ENCODE peak calls at places on chromosomes 1 and 21, in ten cellular contexts. One of them, this sample, is unnamed.
A peak's percentile ranks its signal among the peaks of the same experiment; 100 is the strongest.

GRCh38 chr1:67004176-67004575 is 49.8 kb downstream of the SLC35D1 start:
- DNase-seq in A549: no peak
- DNase-seq in transverse colon: no peak
- DNase-seq in endodermal cell: no peak
- DNase-seq in Karpas-422: no peak
- DNase-seq in A673: no peak
- DNase-seq in IMR-90: peak; percentile 13
- DNase-seq in fibroblast of lung: no peak
- DNase-seq in GM23248: no peak
- DNase-seq in effector memory CD4-positive, alpha-beta T cell: no peak
- DNase-seq in this sample: no peak

GRCh38 chr1:193355179-193355578 is 168.8 kb upstream of the B3GALT2 start:
- DNase-seq in effector memory CD4-positive, alpha-beta T cell: no peak
- DNase-seq in IMR-90: peak; percentile 51
- DNase-seq in A549: peak; percentile 17
- DNase-seq in transverse colon: no peak
- DNase-seq in Karpas-422: no peak
- DNase-seq in fibroblast of lung: peak; percentile 42
- DNase-seq in GM23248: peak; percentile 23
- DNase-seq in endodermal cell: no peak
- DNase-seq in A673: no peak
- DNase-seq in this sample: no peak

GRCh38 chr1:54971317-54971791 is 9.1 kb upstream of the TMEM61 start:
- DNase-seq in A673: no peak
- DNase-seq in Karpas-422: peak; percentile 54
- DNase-seq in IMR-90: peak; percentile 35
- DNase-seq in effector memory CD4-positive, alpha-beta T cell: no peak
- DNase-seq in A549: peak; percentile 36
- DNase-seq in transverse colon: no peak
- DNase-seq in GM23248: peak; percentile 45
- DNase-seq in fibroblast of lung: no peak
- DNase-seq in endodermal cell: peak; percentile 10
- DNase-seq in this sample: no peak

GRCh38 chr1:203281033-203281432 is 24.3 kb upstream of the BTG2 start:
- DNase-seq in IMR-90: peak; percentile 24
- DNase-seq in effector memory CD4-positive, alpha-beta T cell: no peak
- DNase-seq in A549: peak; percentile 28
- DNase-seq in endodermal cell: peak; percentile 70
- DNase-seq in A673: no peak
- DNase-seq in GM23248: peak; percentile 77
- DNase-seq in Karpas-422: no peak
- DNase-seq in fibroblast of lung: no peak
- DNase-seq in transverse colon: no peak
- DNase-seq in this sample: no peak

GRCh38 chr1:77313491-77313890 is 31.7 kb downstream of the AK5 start:
- DNase-seq in Karpas-422: peak; percentile 72
- DNase-seq in effector memory CD4-positive, alpha-beta T cell: no peak
- DNase-seq in transverse colon: no peak
- DNase-seq in fibroblast of lung: peak; percentile 39
- DNase-seq in GM23248: peak; percentile 5
- DNase-seq in IMR-90: peak; percentile 15
- DNase-seq in A549: peak; percentile 3
- DNase-seq in endodermal cell: peak; percentile 81
- DNase-seq in A673: peak; percentile 63
- DNase-seq in this sample: no peak

GRCh38 chr21:41631564-41632461 is 123.9 kb upstream of the TMPRSS2 start:
- DNase-seq in GM23248: peak; percentile 67
- DNase-seq in A549: peak; percentile 39
- DNase-seq in endodermal cell: no peak
- DNase-seq in fibroblast of lung: peak; percentile 31
- DNase-seq in effector memory CD4-positive, alpha-beta T cell: no peak
- DNase-seq in Karpas-422: no peak
- DNase-seq in IMR-90: no peak
- DNase-seq in transverse colon: peak; percentile 83
- DNase-seq in A673: no peak
- DNase-seq in this sample: no peak

GRCh38 chr1:216183427-216183826 is 239.8 kb downstream of the USH2A start:
- DNase-seq in IMR-90: peak; percentile 40
- DNase-seq in effector memory CD4-positive, alpha-beta T cell: no peak
- DNase-seq in transverse colon: no peak
- DNase-seq in fibroblast of lung: peak; percentile 15
- DNase-seq in A673: peak; percentile 45
- DNase-seq in endodermal cell: no peak
- DNase-seq in A549: no peak
- DNase-seq in GM23248: peak; percentile 9
- DNase-seq in Karpas-422: no peak
- DNase-seq in this sample: no peak

GRCh38 chr1:40980453-40981121 is 1.1 kb downstream of the CTPS1 start:
- DNase-seq in endodermal cell: peak; percentile 72
- DNase-seq in A673: peak; percentile 35
- DNase-seq in Karpas-422: peak; percentile 76
- DNase-seq in effector memory CD4-positive, alpha-beta T cell: peak; percentile 10
- DNase-seq in transverse colon: peak; percentile 21
- DNase-seq in GM23248: peak; percentile 46
- DNase-seq in A549: no peak
- DNase-seq in fibroblast of lung: no peak
- DNase-seq in IMR-90: peak; percentile 50
- DNase-seq in this sample: peak; percentile 57

GRCh38 chr1:208216062-208216461 is 28.1 kb downstream of the PLXNA2 start:
- DNase-seq in A549: no peak
- DNase-seq in transverse colon: no peak
- DNase-seq in Karpas-422: no peak
- DNase-seq in effector memory CD4-positive, alpha-beta T cell: no peak
- DNase-seq in IMR-90: peak; percentile 75
- DNase-seq in A673: no peak
- DNase-seq in endodermal cell: no peak
- DNase-seq in fibroblast of lung: peak; percentile 42
- DNase-seq in GM23248: peak; percentile 67
- DNase-seq in this sample: no peak

GRCh38 chr1:43711049-43711448 is 3.7 kb downstream of the ST3GAL3 start:
- DNase-seq in endodermal cell: no peak
- DNase-seq in transverse colon: no peak
- DNase-seq in effector memory CD4-positive, alpha-beta T cell: no peak
- DNase-seq in IMR-90: peak; percentile 96
- DNase-seq in GM23248: peak; percentile 94
- DNase-seq in Karpas-422: no peak
- DNase-seq in A673: no peak
- DNase-seq in A549: no peak
- DNase-seq in fibroblast of lung: peak; percentile 80
- DNase-seq in this sample: no peak

DNA sequence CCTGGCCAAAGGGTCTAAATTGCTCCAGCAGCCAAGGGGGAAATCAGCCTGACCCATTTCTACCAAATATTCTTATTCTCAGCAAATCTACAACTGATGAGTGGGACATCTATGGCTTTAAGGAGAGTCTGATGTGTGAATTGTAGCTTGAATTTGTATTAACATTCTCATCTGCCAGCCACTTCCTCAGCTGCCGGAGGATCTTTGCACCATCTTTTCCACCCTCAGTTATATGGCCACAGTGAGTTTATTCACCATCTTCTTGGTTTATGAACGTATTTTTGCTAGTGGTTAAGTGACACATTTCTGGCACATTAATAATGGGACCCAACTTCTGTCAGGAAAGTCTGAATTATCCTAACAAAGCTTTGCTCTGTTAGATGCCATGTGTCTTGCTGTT is 69.6 kb downstream of the COLGALT2 start:
- DNase-seq in Karpas-422: no peak
- DNase-seq in endodermal cell: no peak
- DNase-seq in A549: no peak
- DNase-seq in IMR-90: no peak
- DNase-seq in fibroblast of lung: no peak
- DNase-seq in A673: no peak
- DNase-seq in effector memory CD4-positive, alpha-beta T cell: no peak
- DNase-seq in GM23248: no peak
- DNase-seq in transverse colon: no peak
- DNase-seq in this sample: no peak
- H3K27ac ChIP-seq in Karpas-422: no peak overlapping the region
- H3K27ac ChIP-seq in endodermal cell: no peak overlapping the region
- H3K27ac ChIP-seq in A549: no peak overlapping the region
- H3K27ac ChIP-seq in IMR-90: no peak overlapping the region
- H3K27ac ChIP-seq in fibroblast of lung: no peak overlapping the region
- H3K27ac ChIP-seq in A673: peak overlapping the region; percentile 29
- H3K27ac ChIP-seq in effector memory CD4-positive, alpha-beta T cell: no peak overlapping the region
- H3K27ac ChIP-seq in GM23248: no peak overlapping the region
- H3K27ac ChIP-seq in transverse colon: no peak overlapping the region
- H3K27ac ChIP-seq in this sample: no peak overlapping the region

DNA sequence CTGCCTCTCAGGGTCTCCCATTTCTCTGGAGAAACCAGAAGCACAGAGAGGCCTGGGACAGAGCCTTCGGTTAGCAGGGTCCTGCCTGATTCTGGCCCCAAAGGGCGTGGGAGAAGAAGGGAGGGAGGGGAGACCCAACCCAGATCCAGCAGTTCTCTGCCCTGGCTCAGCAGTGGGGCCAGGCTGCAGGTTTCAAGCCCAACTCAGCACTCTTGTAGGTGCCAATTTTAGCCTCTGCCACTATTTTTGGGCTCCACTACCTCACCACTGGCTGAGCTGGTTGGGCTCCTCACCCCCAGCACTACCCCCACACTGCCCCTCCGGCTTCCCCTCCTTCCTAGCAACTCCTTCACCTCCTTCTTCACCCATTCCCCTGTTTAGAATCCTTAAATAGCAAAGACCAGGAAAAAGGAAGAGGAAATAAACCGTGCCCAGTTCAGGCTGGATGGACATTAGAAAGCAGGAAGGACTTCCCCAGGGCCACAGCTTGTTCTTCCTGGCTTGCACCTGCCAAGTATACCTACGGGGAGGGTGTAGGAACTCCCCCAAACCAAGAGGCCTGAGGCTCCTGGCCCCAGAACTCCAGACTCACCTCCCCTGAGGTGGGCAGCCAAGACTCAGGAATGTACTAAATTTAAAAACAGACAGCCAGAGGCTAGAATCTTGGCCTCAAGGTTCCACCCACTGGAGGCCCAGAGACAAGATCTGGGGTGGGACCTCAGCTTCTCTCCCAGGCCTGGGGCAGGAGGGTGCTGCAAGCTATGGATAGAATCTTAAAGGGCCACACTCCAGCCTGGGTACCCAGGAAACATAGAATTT is 1.4 kb upstream of the ARHGEF2 start:
- DNase-seq in transverse colon: peak; percentile 50
- DNase-seq in fibroblast of lung: no peak
- DNase-seq in GM23248: peak; percentile 63
- DNase-seq in Karpas-422: peak; percentile 87
- DNase-seq in A673: no peak
- DNase-seq in effector memory CD4-positive, alpha-beta T cell: no peak
- DNase-seq in endodermal cell: no peak
- DNase-seq in A549: no peak
- DNase-seq in IMR-90: no peak
- DNase-seq in this sample: no peak
- H3K4me3 ChIP-seq in transverse colon: peak overlapping the region; percentile 75
- H3K4me3 ChIP-seq in fibroblast of lung: peak overlapping the region; percentile 73
- H3K4me3 ChIP-seq in GM23248: peak overlapping the region; percentile 94
- H3K4me3 ChIP-seq in Karpas-422: peak overlapping the region; percentile 91
- H3K4me3 ChIP-seq in A673: peak overlapping the region; percentile 95
- H3K4me3 ChIP-seq in effector memory CD4-positive, alpha-beta T cell: peak overlapping the region; percentile 84
- H3K4me3 ChIP-seq in endodermal cell: peak overlapping the region; percentile 93
- H3K4me3 ChIP-seq in A549: peak overlapping the region; percentile 90
- H3K4me3 ChIP-seq in IMR-90: peak overlapping the region; percentile 94
- H3K4me3 ChIP-seq in this sample: peak overlapping the region; percentile 89

DNA sequence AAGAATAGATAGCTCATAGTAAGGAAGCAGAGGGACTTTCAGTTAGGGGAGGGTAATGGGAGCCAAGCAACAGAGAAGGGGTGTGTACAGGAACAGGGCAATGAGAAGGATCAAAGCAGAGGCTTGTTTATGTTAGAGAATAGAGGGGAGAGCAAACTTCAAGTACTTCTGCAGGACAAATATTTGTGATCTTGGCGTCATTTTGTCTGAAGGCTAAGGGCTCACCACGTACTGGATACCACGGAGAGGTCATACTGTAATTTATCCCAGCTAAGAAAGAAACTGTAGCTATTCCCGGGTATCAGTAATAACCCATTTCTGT is 136.6 kb downstream of the RWDD3 start:
- DNase-seq in endodermal cell: no peak
- DNase-seq in IMR-90: no peak
- DNase-seq in fibroblast of lung: no peak
- DNase-seq in Karpas-422: no peak
- DNase-seq in A673: no peak
- DNase-seq in GM23248: no peak
- DNase-seq in transverse colon: no peak
- DNase-seq in effector memory CD4-positive, alpha-beta T cell: no peak
- DNase-seq in A549: no peak
- DNase-seq in this sample: no peak
- H3K4me1 ChIP-seq in endodermal cell: peaks cover 7% of the 10 kb centered on the region
- H3K4me1 ChIP-seq in IMR-90: no peaks in the 10 kb centered on the region
- H3K4me1 ChIP-seq in fibroblast of lung: no peaks in the 10 kb centered on the region
- H3K4me1 ChIP-seq in Karpas-422: no peaks in the 10 kb centered on the region
- H3K4me1 ChIP-seq in A673: no peaks in the 10 kb centered on the region
- H3K4me1 ChIP-seq in GM23248: no peaks in the 10 kb centered on the region
- H3K4me1 ChIP-seq in transverse colon: no peaks in the 10 kb centered on the region
- H3K4me1 ChIP-seq in effector memory CD4-positive, alpha-beta T cell: no peaks in the 10 kb centered on the region
- H3K4me1 ChIP-seq in A549: no peaks in the 10 kb centered on the region
- H3K4me1 ChIP-seq in this sample: no peaks in the 10 kb centered on the region

GRCh38 chr1:91226741-91227140 is 177.9 kb downstream of the HFM1 start:
- DNase-seq in fibroblast of lung: no peak
- DNase-seq in Karpas-422: no peak
- DNase-seq in GM23248: no peak
- DNase-seq in transverse colon: no peak
- DNase-seq in A673: no peak
- DNase-seq in effector memory CD4-positive, alpha-beta T cell: no peak
- DNase-seq in IMR-90: no peak
- DNase-seq in endodermal cell: no peak
- DNase-seq in A549: no peak
- DNase-seq in this sample: no peak

GRCh38 chr1:91221017-91221416 is 183.6 kb downstream of the HFM1 start:
- DNase-seq in A673: no peak
- DNase-seq in fibroblast of lung: no peak
- DNase-seq in transverse colon: no peak
- DNase-seq in A549: no peak
- DNase-seq in endodermal cell: no peak
- DNase-seq in IMR-90: no peak
- DNase-seq in Karpas-422: no peak
- DNase-seq in GM23248: no peak
- DNase-seq in effector memory CD4-positive, alpha-beta T cell: no peak
- DNase-seq in this sample: no peak

GRCh38 chr1:91224878-91225277 is 179.8 kb downstream of the HFM1 start:
- DNase-seq in endodermal cell: no peak
- DNase-seq in transverse colon: no peak
- DNase-seq in effector memory CD4-positive, alpha-beta T cell: no peak
- DNase-seq in A549: no peak
- DNase-seq in IMR-90: no peak
- DNase-seq in Karpas-422: no peak
- DNase-seq in A673: no peak
- DNase-seq in GM23248: no peak
- DNase-seq in fibroblast of lung: no peak
- DNase-seq in this sample: no peak
- H3K27ac ChIP-seq in endodermal cell: no peak overlapping the region
- H3K27ac ChIP-seq in transverse colon: no peak overlapping the region
- H3K27ac ChIP-seq in effector memory CD4-positive, alpha-beta T cell: no peak overlapping the region
- H3K27ac ChIP-seq in A549: no peak overlapping the region
- H3K27ac ChIP-seq in IMR-90: no peak overlapping the region
- H3K27ac ChIP-seq in Karpas-422: no peak overlapping the region
- H3K27ac ChIP-seq in A673: no peak overlapping the region
- H3K27ac ChIP-seq in GM23248: no peak overlapping the region
- H3K27ac ChIP-seq in fibroblast of lung: no peak overlapping the region
- H3K27ac ChIP-seq in this sample: no peak overlapping the region